ENCODE peak calls at places on chromosome X, in nine cellular contexts. E is cardiac fibroblast; J is BJ; Z is mucosa of gallbladder; C is M059J; W is stimulated activated CD8-positive, alpha-beta memory T cell treated with anti-CD3 and anti-CD28 coated beads, Interleukin-2, amount 100 ng/mL, for 48 hours; L is T-helper 2 cell; A is GM20000; R is KBM-7. I is an unnamed sample.

GRCh38 chrX:130726661-130727060 is 176.3 kb downstream of the ENOX2 start:
- DNase-seq in E (peak), J (no peak), Z (no peak), C (peak), W (no peak), L (no peak), A (no peak), R (no peak), I (no peak)

GRCh38 chrX:72105436-72105835 is 26.3 kb downstream of the RTL5 start:
- DNase-seq in E (no peak), J (no peak), Z (no peak), C (peak), W (no peak), L (peak), A (no peak), R (no peak), I (no peak)

GRCh38 chrX:153773218-153773611 is 7.6 kb upstream of the SRPK3 start:
- DNase-seq in E (no peak), J (no peak), Z (no peak), C (no peak), W (no peak), L (no peak), A (no peak), R (no peak), I (no peak)

GRCh38 chrX:154113729-154114128 is 16.2 kb upstream of the MECP2 start:
- DNase-seq in E (no peak), J (no peak), Z (no peak), C (no peak), W (no peak), L (no peak), A (no peak), R (no peak), I (no peak)

GRCh38 chrX:44785652-44786051 is 58.2 kb upstream of the DUSP21 start:
- DNase-seq in E (peak), J (peak), Z (no peak), C (peak), W (no peak), L (no peak), A (no peak), R (no peak), I (peak)

GRCh38 chrX:107836958-107837357 is 11.3 kb downstream of the MID2 start:
- DNase-seq in E (no peak), J (no peak), Z (no peak), C (no peak), W (no peak), L (no peak), A (no peak), R (no peak), I (no peak)

GRCh38 chrX:52082578-52082977 is 13.6 kb upstream of the MAGED4B start:
- DNase-seq in E (peak), J (no peak), Z (no peak), C (peak), W (no peak), L (no peak), A (no peak), R (peak), I (no peak)

GRCh38 chrX:104391905-104392304 is 137.2 kb upstream of the ESX1 start:
- DNase-seq in E (no peak), J (no peak), Z (no peak), C (no peak), W (no peak), L (no peak), A (no peak), R (no peak), I (no peak)

GRCh38 chrX:31374786-31375185 is 302.9 kb upstream of the FTHL17 start:
- DNase-seq in E (no peak), J (no peak), Z (no peak), C (no peak), W (no peak), L (no peak), A (no peak), R (no peak), I (no peak)

GRCh38 chrX:115535844-115536243 is 25.1 kb upstream of the PLS3 start:
- DNase-seq in E (no peak), J (no peak), Z (no peak), C (peak), W (no peak), L (no peak), A (no peak), R (no peak), I (no peak)

I was measured in AG09319.